ENCODE peak calls at places on chromosomes 6 and 20, in seven cellular contexts. One of them, this sample, is unnamed.

GRCh38 chr6:69097948-69098347 is 462.9 kb downstream of the ADGRB3 start:
- DNase-seq in left lung: no peak
- DNase-seq in type B pancreatic cell: no peak
- DNase-seq in CD8-positive, alpha-beta T cell: no peak
- DNase-seq in esophagus squamous epithelium: no peak
- DNase-seq in lung: no peak
- DNase-seq in AG10803: no peak
- DNase-seq in this sample: no peak

GRCh38 chr20:35953411-35954199 is 697 bp downstream of the SCAND1 start:
- DNase-seq in CD8-positive, alpha-beta T cell: peak; percentile 58
- DNase-seq in type B pancreatic cell: peak; percentile 77
- DNase-seq in lung: peak; percentile 51
- DNase-seq in AG10803: peak; percentile 45
- DNase-seq in esophagus squamous epithelium: no peak
- DNase-seq in left lung: peak; percentile 91
- DNase-seq in this sample: peak; percentile 74

GRCh38 chr6:156731436-156731835 is 45.7 kb upstream of the ARID1B start:
- DNase-seq in type B pancreatic cell: no peak
- DNase-seq in left lung: no peak
- DNase-seq in CD8-positive, alpha-beta T cell: no peak
- DNase-seq in AG10803: peak; percentile 39
- DNase-seq in lung: no peak
- DNase-seq in esophagus squamous epithelium: no peak
- DNase-seq in this sample: no peak

GRCh38 chr6:25485820-25486559 is 166.0 kb upstream of the SCGN start:
- DNase-seq in type B pancreatic cell: no peak
- DNase-seq in esophagus squamous epithelium: no peak
- DNase-seq in left lung: no peak
- DNase-seq in AG10803: peak; percentile 20
- DNase-seq in lung: no peak
- DNase-seq in CD8-positive, alpha-beta T cell: no peak
- DNase-seq in this sample: no peak

GRCh38 chr6:26240157-26240980 is 124.6 kb upstream of the BTN3A2 start:
- DNase-seq in esophagus squamous epithelium: no peak
- DNase-seq in AG10803: peak; percentile 87
- DNase-seq in lung: peak; percentile 59
- DNase-seq in type B pancreatic cell: no peak
- DNase-seq in left lung: peak; percentile 86
- DNase-seq in CD8-positive, alpha-beta T cell: peak; percentile 52
- DNase-seq in this sample: no peak

GRCh38 chr6:38476141-38476540 is 163.6 kb downstream of the BTBD9 start:
- DNase-seq in type B pancreatic cell: no peak
- DNase-seq in esophagus squamous epithelium: no peak
- DNase-seq in lung: no peak
- DNase-seq in AG10803: no peak
- DNase-seq in CD8-positive, alpha-beta T cell: no peak
- DNase-seq in left lung: no peak
- DNase-seq in this sample: no peak

GRCh38 chr6:165636015-165636414 is 27.0 kb downstream of the PDE10A start:
- DNase-seq in type B pancreatic cell: no peak
- DNase-seq in CD8-positive, alpha-beta T cell: no peak
- DNase-seq in lung: no peak
- DNase-seq in AG10803: no peak
- DNase-seq in esophagus squamous epithelium: no peak
- DNase-seq in left lung: no peak
- DNase-seq in this sample: no peak

GRCh38 chr6:40755046-40755681 is 168.0 kb upstream of the LRFN2 start:
- DNase-seq in esophagus squamous epithelium: no peak
- DNase-seq in lung: no peak
- DNase-seq in AG10803: peak; percentile 65
- DNase-seq in left lung: no peak
- DNase-seq in CD8-positive, alpha-beta T cell: no peak
- DNase-seq in type B pancreatic cell: no peak
- DNase-seq in this sample: no peak

GRCh38 chr20:15512916-15513315 is 1060.3 kb downstream of the KIF16B start:
- DNase-seq in left lung: no peak
- DNase-seq in CD8-positive, alpha-beta T cell: no peak
- DNase-seq in AG10803: no peak
- DNase-seq in esophagus squamous epithelium: no peak
- DNase-seq in type B pancreatic cell: no peak
- DNase-seq in lung: no peak
- DNase-seq in this sample: no peak

GRCh38 chr6:52551483-52552277 is 25.2 kb downstream of the TRAM2 start:
- DNase-seq in esophagus squamous epithelium: no peak
- DNase-seq in lung: peak; percentile 76
- DNase-seq in left lung: no peak
- DNase-seq in type B pancreatic cell: no peak
- DNase-seq in AG10803: peak; percentile 90
- DNase-seq in CD8-positive, alpha-beta T cell: no peak
- DNase-seq in this sample: peak; percentile 92

GRCh38 chr6:28710466-28711191 is 184.9 kb downstream of the GPX5 start:
- DNase-seq in CD8-positive, alpha-beta T cell: no peak
- DNase-seq in AG10803: peak; percentile 57
- DNase-seq in esophagus squamous epithelium: no peak
- DNase-seq in left lung: no peak
- DNase-seq in lung: no peak
- DNase-seq in type B pancreatic cell: no peak
- DNase-seq in this sample: no peak

GRCh38 chr6:139161169-139161568 is 26.3 kb downstream of the HECA start:
- DNase-seq in CD8-positive, alpha-beta T cell: peak; percentile 53
- DNase-seq in AG10803: peak; percentile 58
- DNase-seq in left lung: no peak
- DNase-seq in type B pancreatic cell: no peak
- DNase-seq in esophagus squamous epithelium: no peak
- DNase-seq in lung: peak; percentile 29
- DNase-seq in this sample: no peak

GRCh38 chr20:22944062-22944461 is 91.0 kb upstream of the SSTR4 start:
- DNase-seq in AG10803: no peak
- DNase-seq in lung: no peak
- DNase-seq in CD8-positive, alpha-beta T cell: no peak
- DNase-seq in left lung: no peak
- DNase-seq in type B pancreatic cell: no peak
- DNase-seq in esophagus squamous epithelium: no peak
- DNase-seq in this sample: no peak

GRCh38 chr20:41135187-41135887 is 2.0 kb upstream of the PLCG1 start:
- DNase-seq in CD8-positive, alpha-beta T cell: peak; percentile 56
- DNase-seq in esophagus squamous epithelium: no peak
- DNase-seq in AG10803: no peak
- DNase-seq in type B pancreatic cell: no peak
- DNase-seq in lung: no peak
- DNase-seq in left lung: no peak
- DNase-seq in this sample: no peak

GRCh38 chr6:157628463-157628862 is 194.6 kb upstream of the SNX9 start:
- DNase-seq in esophagus squamous epithelium: no peak
- DNase-seq in left lung: no peak
- DNase-seq in AG10803: no peak
- DNase-seq in lung: no peak
- DNase-seq in type B pancreatic cell: no peak
- DNase-seq in CD8-positive, alpha-beta T cell: no peak
- DNase-seq in this sample: no peak

GRCh38 chr6:101013612-101014195 is 132.6 kb upstream of the ASCC3 start:
- DNase-seq in lung: no peak
- DNase-seq in esophagus squamous epithelium: no peak
- DNase-seq in CD8-positive, alpha-beta T cell: no peak
- DNase-seq in AG10803: no peak
- DNase-seq in type B pancreatic cell: no peak
- DNase-seq in left lung: no peak
- DNase-seq in this sample: no peak

GRCh38 chr20:24809606-24810005 is 139.5 kb upstream of the CST7 start:
- DNase-seq in type B pancreatic cell: no peak
- DNase-seq in CD8-positive, alpha-beta T cell: no peak
- DNase-seq in left lung: no peak
- DNase-seq in AG10803: no peak
- DNase-seq in lung: no peak
- DNase-seq in esophagus squamous epithelium: no peak
- DNase-seq in this sample: no peak

GRCh38 chr6:166104107-166104506 is 63.5 kb downstream of the TBXT start:
- DNase-seq in lung: no peak
- DNase-seq in type B pancreatic cell: no peak
- DNase-seq in left lung: no peak
- DNase-seq in CD8-positive, alpha-beta T cell: no peak
- DNase-seq in esophagus squamous epithelium: no peak
- DNase-seq in AG10803: peak; percentile 70
- DNase-seq in this sample: no peak

GRCh38 chr6:158290659-158291058 is 21.6 kb upstream of the TULP4 start:
- DNase-seq in CD8-positive, alpha-beta T cell: peak; percentile 30
- DNase-seq in esophagus squamous epithelium: no peak
- DNase-seq in left lung: no peak
- DNase-seq in type B pancreatic cell: no peak
- DNase-seq in AG10803: no peak
- DNase-seq in lung: no peak
- DNase-seq in this sample: no peak

GRCh38 chr20:19880256-19881079 is 122.4 kb downstream of the RIN2 start:
- DNase-seq in type B pancreatic cell: no peak
- DNase-seq in left lung: no peak
- DNase-seq in AG10803: peak; percentile 46
- DNase-seq in lung: no peak
- DNase-seq in esophagus squamous epithelium: no peak
- DNase-seq in CD8-positive, alpha-beta T cell: no peak
- DNase-seq in this sample: no peak

GRCh38 chr6:20658053-20658452 is 123.8 kb downstream of the CDKAL1 start:
- DNase-seq in CD8-positive, alpha-beta T cell: no peak
- DNase-seq in AG10803: no peak
- DNase-seq in lung: no peak
- DNase-seq in type B pancreatic cell: no peak
- DNase-seq in left lung: no peak
- DNase-seq in esophagus squamous epithelium: no peak
- DNase-seq in this sample: no peak

GRCh38 chr6:158018851-158019361 is 37.2 kb downstream of the SYNJ2 start:
- DNase-seq in CD8-positive, alpha-beta T cell: no peak
- DNase-seq in type B pancreatic cell: no peak
- DNase-seq in lung: no peak
- DNase-seq in esophagus squamous epithelium: no peak
- DNase-seq in AG10803: peak; percentile 52
- DNase-seq in left lung: peak; percentile 42
- DNase-seq in this sample: no peak

GRCh38 chr20:51428451-51429143 is 113.9 kb downstream of the NFATC2 start:
- DNase-seq in left lung: no peak
- DNase-seq in esophagus squamous epithelium: no peak
- DNase-seq in lung: no peak
- DNase-seq in type B pancreatic cell: no peak
- DNase-seq in AG10803: peak; percentile 52
- DNase-seq in CD8-positive, alpha-beta T cell: no peak
- DNase-seq in this sample: no peak

GRCh38 chr6:119720160-119720559 is 370.6 kb upstream of the MAN1A1 start:
- DNase-seq in type B pancreatic cell: no peak
- DNase-seq in left lung: no peak
- DNase-seq in AG10803: peak; percentile 6
- DNase-seq in lung: no peak
- DNase-seq in CD8-positive, alpha-beta T cell: no peak
- DNase-seq in esophagus squamous epithelium: no peak
- DNase-seq in this sample: no peak
- TF ChIP-seq CTCF in type B pancreatic cell: peak; percentile 60
- TF ChIP-seq CTCF in left lung: no peak
- TF ChIP-seq CTCF in AG10803: peak; percentile 42
- TF ChIP-seq CTCF in lung: no peak
- TF ChIP-seq CTCF in CD8-positive, alpha-beta T cell: no peak
- TF ChIP-seq CTCF in esophagus squamous epithelium: no peak
- TF ChIP-seq CTCF in this sample: no peak

GRCh38 chr6:103122766-103123601 is 1729.5 kb downstream of the GRIK2 start:
- DNase-seq in lung: peak; percentile 64
- DNase-seq in type B pancreatic cell: peak; percentile 67
- DNase-seq in left lung: peak; percentile 33
- DNase-seq in AG10803: peak; percentile 16
- DNase-seq in esophagus squamous epithelium: no peak
- DNase-seq in CD8-positive, alpha-beta T cell: no peak
- DNase-seq in this sample: no peak
- TF ChIP-seq CTCF in lung: peak; percentile 9
- TF ChIP-seq CTCF in type B pancreatic cell: peak; percentile 77
- TF ChIP-seq CTCF in left lung: peak; percentile 19
- TF ChIP-seq CTCF in AG10803: peak; percentile 26
- TF ChIP-seq CTCF in esophagus squamous epithelium: peak; percentile 9
- TF ChIP-seq CTCF in CD8-positive, alpha-beta T cell: no peak
- TF ChIP-seq CTCF in this sample: no peak

GRCh38 chr6:107079429-107079828 is 35.9 kb downstream of the BEND3 start:
- DNase-seq in left lung: no peak
- DNase-seq in esophagus squamous epithelium: no peak
- DNase-seq in CD8-positive, alpha-beta T cell: no peak
- DNase-seq in AG10803: no peak
- DNase-seq in lung: no peak
- DNase-seq in type B pancreatic cell: no peak
- DNase-seq in this sample: peak; percentile 30

GRCh38 chr6:107080036-107080435 is 35.3 kb downstream of the BEND3 start:
- DNase-seq in esophagus squamous epithelium: no peak
- DNase-seq in CD8-positive, alpha-beta T cell: no peak
- DNase-seq in type B pancreatic cell: no peak
- DNase-seq in AG10803: no peak
- DNase-seq in lung: no peak
- DNase-seq in left lung: no peak
- DNase-seq in this sample: peak; percentile 12

GRCh38 chr6:107077710-107078109 is 37.6 kb downstream of the BEND3 start:
- DNase-seq in CD8-positive, alpha-beta T cell: no peak
- DNase-seq in type B pancreatic cell: no peak
- DNase-seq in lung: no peak
- DNase-seq in left lung: no peak
- DNase-seq in esophagus squamous epithelium: no peak
- DNase-seq in AG10803: no peak
- DNase-seq in this sample: no peak

GRCh38 chr6:107070686-107071085 is 42.7 kb downstream of the MTRES1 start:
- DNase-seq in esophagus squamous epithelium: no peak
- DNase-seq in CD8-positive, alpha-beta T cell: no peak
- DNase-seq in AG10803: no peak
- DNase-seq in lung: no peak
- DNase-seq in type B pancreatic cell: no peak
- DNase-seq in left lung: no peak
- DNase-seq in this sample: peak; percentile 27

DNA sequence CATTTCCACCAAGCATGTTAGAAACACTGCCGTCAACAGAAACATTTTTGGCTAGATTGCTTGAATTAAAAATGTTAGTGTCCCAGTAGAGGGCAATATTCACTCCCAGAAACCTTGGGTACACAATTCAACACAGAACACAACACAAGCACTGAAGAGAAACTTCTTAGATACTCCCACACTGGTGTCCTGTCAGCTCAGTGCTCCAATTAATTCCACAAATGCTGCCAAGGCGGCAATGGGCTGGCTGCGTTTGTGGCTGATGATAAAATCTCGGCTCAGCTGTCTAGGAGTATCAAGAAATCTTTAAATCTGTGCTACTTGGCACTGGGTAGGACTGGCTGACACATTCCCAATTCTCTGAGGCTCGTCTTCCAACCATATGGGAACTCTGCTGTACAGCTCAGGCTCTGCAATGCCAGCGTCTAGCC is 39.3 kb downstream of the BEND3 start:
- DNase-seq in type B pancreatic cell: no peak
- DNase-seq in esophagus squamous epithelium: no peak
- DNase-seq in lung: no peak
- DNase-seq in left lung: no peak
- DNase-seq in CD8-positive, alpha-beta T cell: no peak
- DNase-seq in AG10803: peak; percentile 81
- DNase-seq in this sample: no peak
- TF ChIP-seq CTCF in type B pancreatic cell: peak; percentile 21
- TF ChIP-seq CTCF in esophagus squamous epithelium: no peak
- TF ChIP-seq CTCF in lung: no peak
- TF ChIP-seq CTCF in left lung: no peak
- TF ChIP-seq CTCF in CD8-positive, alpha-beta T cell: no peak
- TF ChIP-seq CTCF in AG10803: peak; percentile 47
- TF ChIP-seq CTCF in this sample: no peak

GRCh38 chr6:144568241-144568640 is 283.1 kb downstream of the UTRN start:
- DNase-seq in esophagus squamous epithelium: no peak
- DNase-seq in type B pancreatic cell: no peak
- DNase-seq in AG10803: no peak
- DNase-seq in lung: no peak
- DNase-seq in left lung: no peak
- DNase-seq in CD8-positive, alpha-beta T cell: no peak
- DNase-seq in this sample: no peak
- TF ChIP-seq CTCF in esophagus squamous epithelium: no peak
- TF ChIP-seq CTCF in type B pancreatic cell: no peak
- TF ChIP-seq CTCF in AG10803: no peak
- TF ChIP-seq CTCF in lung: no peak
- TF ChIP-seq CTCF in left lung: no peak
- TF ChIP-seq CTCF in CD8-positive, alpha-beta T cell: no peak
- TF ChIP-seq CTCF in this sample: no peak

This sample was measured in ascending aorta.